ENCODE peak calls at places on chromosomes 4 and X, in six cellular contexts. One of them, this sample, is unnamed.

GRCh38 chr4:161919442-161920220 is 244.2 kb downstream of the FSTL5 start:
- DNase-seq in adrenal gland: no peak
- DNase-seq in testis: no peak
- DNase-seq in breast epithelium: no peak
- DNase-seq in A549: no peak
- DNase-seq in sigmoid colon: no peak
- DNase-seq in this sample: no peak

GRCh38 chrX:13647709-13648212 is 5.2 kb upstream of the TCEANC start:
- DNase-seq in adrenal gland: peak
- DNase-seq in testis: peak
- DNase-seq in breast epithelium: no peak
- DNase-seq in A549: peak
- DNase-seq in sigmoid colon: peak
- DNase-seq in this sample: peak

GRCh38 chrX:15497865-15498264 is 2.7 kb upstream of the BMX start:
- DNase-seq in adrenal gland: peak
- DNase-seq in testis: peak
- DNase-seq in breast epithelium: no peak
- DNase-seq in A549: peak
- DNase-seq in sigmoid colon: no peak
- DNase-seq in this sample: no peak

GRCh38 chr4:56803473-56803872 is 18.0 kb downstream of the SPINK2 start:
- DNase-seq in adrenal gland: no peak
- DNase-seq in testis: no peak
- DNase-seq in breast epithelium: no peak
- DNase-seq in A549: no peak
- DNase-seq in sigmoid colon: no peak
- DNase-seq in this sample: no peak

GRCh38 chrX:109843963-109844751 is 111.1 kb upstream of the ACSL4 start:
- DNase-seq in adrenal gland: peak
- DNase-seq in testis: no peak
- DNase-seq in breast epithelium: peak
- DNase-seq in A549: no peak
- DNase-seq in sigmoid colon: no peak
- DNase-seq in this sample: no peak

GRCh38 chr4:42310343-42310742 is 86.9 kb upstream of the SHISA3 start:
- DNase-seq in adrenal gland: no peak
- DNase-seq in testis: no peak
- DNase-seq in breast epithelium: no peak
- DNase-seq in A549: no peak
- DNase-seq in sigmoid colon: no peak
- DNase-seq in this sample: no peak

GRCh38 chr4:6408263-6408662 is 64.2 kb downstream of the PPP2R2C start:
- DNase-seq in adrenal gland: no peak
- DNase-seq in testis: peak
- DNase-seq in breast epithelium: no peak
- DNase-seq in A549: peak
- DNase-seq in sigmoid colon: no peak
- DNase-seq in this sample: peak

GRCh38 chr4:126071346-126072333 is 756.9 kb downstream of the FAT4 start:
- DNase-seq in adrenal gland: peak
- DNase-seq in testis: no peak
- DNase-seq in breast epithelium: peak
- DNase-seq in A549: no peak
- DNase-seq in sigmoid colon: no peak
- DNase-seq in this sample: no peak

GRCh38 chr4:73836373-73837269 is at the start of gene CXCL6:
- DNase-seq in adrenal gland: no peak
- DNase-seq in testis: peak
- DNase-seq in breast epithelium: no peak
- DNase-seq in A549: no peak
- DNase-seq in sigmoid colon: peak
- DNase-seq in this sample: peak

GRCh38 chrX:102155806-102156179 is at the start of gene BEX5:
- DNase-seq in adrenal gland: peak
- DNase-seq in testis: peak
- DNase-seq in breast epithelium: peak
- DNase-seq in A549: no peak
- DNase-seq in sigmoid colon: peak
- DNase-seq in this sample: peak

GRCh38 chr4:147034372-147034771 is 88.7 kb upstream of the TTC29 start:
- DNase-seq in adrenal gland: no peak
- DNase-seq in testis: no peak
- DNase-seq in breast epithelium: no peak
- DNase-seq in A549: no peak
- DNase-seq in sigmoid colon: no peak
- DNase-seq in this sample: no peak

GRCh38 chr4:86940176-86940575 is 5.4 kb downstream of the AFF1 start:
- DNase-seq in adrenal gland: no peak
- DNase-seq in testis: no peak
- DNase-seq in breast epithelium: no peak
- DNase-seq in A549: no peak
- DNase-seq in sigmoid colon: no peak
- DNase-seq in this sample: no peak
- H3K4me3 ChIP-seq in adrenal gland: no peak
- H3K4me3 ChIP-seq in testis: no peak
- H3K4me3 ChIP-seq in breast epithelium: no peak
- H3K4me3 ChIP-seq in A549: no peak
- H3K4me3 ChIP-seq in sigmoid colon: no peak
- H3K4me3 ChIP-seq in this sample: no peak

GRCh38 chrX:41351923-41352322 is 18.0 kb downstream of the DDX3X start:
- DNase-seq in adrenal gland: no peak
- DNase-seq in testis: no peak
- DNase-seq in breast epithelium: no peak
- DNase-seq in A549: no peak
- DNase-seq in sigmoid colon: no peak
- DNase-seq in this sample: no peak

GRCh38 chrX:41348551-41348950 is 14.6 kb downstream of the DDX3X start:
- DNase-seq in adrenal gland: no peak
- DNase-seq in testis: no peak
- DNase-seq in breast epithelium: no peak
- DNase-seq in A549: no peak
- DNase-seq in sigmoid colon: no peak
- DNase-seq in this sample: no peak

GRCh38 chrX:41350976-41351569 is 17.1 kb downstream of the DDX3X start:
- DNase-seq in adrenal gland: no peak
- DNase-seq in testis: no peak
- DNase-seq in breast epithelium: no peak
- DNase-seq in A549: peak
- DNase-seq in sigmoid colon: no peak
- DNase-seq in this sample: no peak

GRCh38 chrX:41352329-41352801 is 18.4 kb downstream of the DDX3X start:
- DNase-seq in adrenal gland: no peak
- DNase-seq in testis: no peak
- DNase-seq in breast epithelium: no peak
- DNase-seq in A549: no peak
- DNase-seq in sigmoid colon: no peak
- DNase-seq in this sample: no peak

DNA sequence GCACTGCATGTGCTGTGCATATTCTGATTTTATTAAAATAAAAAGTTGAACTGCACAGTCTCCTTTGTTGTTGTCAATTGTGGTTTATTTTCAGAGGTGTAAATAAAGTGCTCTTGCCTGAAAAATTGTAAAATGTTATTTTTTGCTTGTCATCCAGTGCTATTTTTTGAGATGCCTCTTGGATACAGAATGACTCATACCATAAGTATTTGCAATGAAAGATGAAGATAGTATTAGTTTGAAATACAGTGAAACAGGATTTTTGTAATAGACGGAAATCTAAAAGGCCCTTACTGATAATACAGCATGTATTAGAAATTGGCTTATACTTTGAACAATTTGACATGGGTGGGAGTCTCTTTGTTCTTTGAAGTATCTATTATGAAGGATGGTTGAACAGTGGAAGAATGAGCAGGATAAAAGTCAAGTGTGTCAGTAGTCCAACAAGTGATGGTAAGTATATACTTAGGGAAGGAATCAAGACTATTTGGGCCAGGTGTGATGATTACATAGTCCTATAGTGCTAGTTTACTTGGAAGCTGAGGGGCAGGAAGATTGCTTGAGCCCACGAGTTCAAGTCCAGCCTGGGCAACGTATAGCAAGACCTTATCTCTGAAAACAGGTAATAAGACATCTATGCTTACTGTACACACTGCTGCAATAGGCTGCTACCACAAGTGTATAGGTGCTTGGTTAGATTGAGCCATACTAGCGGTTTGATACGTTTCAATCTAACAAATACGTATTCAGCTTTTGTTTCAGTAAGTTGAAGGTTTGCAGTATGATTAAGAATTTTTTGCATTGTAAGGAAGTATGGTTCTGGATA is 16.4 kb downstream of the DDX3X start:
- DNase-seq in adrenal gland: no peak
- DNase-seq in testis: no peak
- DNase-seq in breast epithelium: no peak
- DNase-seq in A549: peak
- DNase-seq in sigmoid colon: no peak
- DNase-seq in this sample: no peak
- TF ChIP-seq POLR2A in adrenal gland: no peak
- TF ChIP-seq POLR2A in testis: no peak
- TF ChIP-seq POLR2A in breast epithelium: no peak
- TF ChIP-seq POLR2A in A549: no peak
- TF ChIP-seq POLR2A in sigmoid colon: no peak
- TF ChIP-seq POLR2A in this sample: no peak

GRCh38 chr4:169987327-169988228 is 38.6 kb downstream of the MFAP3L start:
- DNase-seq in adrenal gland: no peak
- DNase-seq in testis: no peak
- DNase-seq in breast epithelium: no peak
- DNase-seq in A549: no peak
- DNase-seq in sigmoid colon: no peak
- DNase-seq in this sample: no peak
- H3K27ac ChIP-seq in adrenal gland: no peak
- H3K27ac ChIP-seq in testis: no peak
- H3K27ac ChIP-seq in breast epithelium: no peak
- H3K27ac ChIP-seq in A549: no peak
- H3K27ac ChIP-seq in sigmoid colon: no peak
- H3K27ac ChIP-seq in this sample: no peak

GRCh38 chr4:127634181-127634580 is 1.4 kb downstream of the INTU start:
- DNase-seq in adrenal gland: no peak
- DNase-seq in testis: no peak
- DNase-seq in breast epithelium: no peak
- DNase-seq in A549: no peak
- DNase-seq in sigmoid colon: no peak
- DNase-seq in this sample: no peak
- H3K4me3 ChIP-seq in adrenal gland: no peak
- H3K4me3 ChIP-seq in testis: no peak
- H3K4me3 ChIP-seq in breast epithelium: no peak
- H3K4me3 ChIP-seq in A549: no peak
- H3K4me3 ChIP-seq in sigmoid colon: no peak
- H3K4me3 ChIP-seq in this sample: no peak